ENCODE peak calls at places on chromosomes 1 and 21, in six cellular contexts. N is neuronal stem cell, S is IMR-90, D is H1, B is H9, C is trophoblast cell. Z is an unnamed sample. For H3K4me1, the result is how much of the 10 kb centered on the place peaks cover.

GRCh38 chr1:117015701-117016100 is 14.1 kb downstream of the CD101 start:
- DNase-seq in C (peak), B (no peak), S (no peak), D (no peak), N (no peak), Z (no peak)

GRCh38 chr1:24085546-24085945 is 26.4 kb downstream of the MYOM3 start:
- DNase-seq in S (peak), D (no peak), B (no peak), C (no peak), N (no peak), Z (no peak)

GRCh38 chr1:200588698-200589097 is 31.9 kb downstream of the KIF14 start:
- DNase-seq in N (no peak), B (no peak), D (no peak), S (no peak), C (no peak), Z (no peak)

GRCh38 chr1:91712981-91713841 is 172.7 kb downstream of the TGFBR3 start:
- DNase-seq in B (no peak), C (peak), N (no peak), S (peak), D (no peak), Z (peak)

GRCh38 chr1:115214098-115214497 is 124.0 kb downstream of the NGF start:
- DNase-seq in S (no peak), D (no peak), N (no peak), B (no peak), C (no peak), Z (no peak)

GRCh38 chr1:1788646-1789431 is 10.6 kb upstream of the NADK start:
- DNase-seq in B (peak), D (peak), S (peak), N (no peak), C (no peak), Z (peak)

GRCh38 chr1:222283147-222283768 is 264.6 kb downstream of the HHIPL2 start:
- DNase-seq in D (no peak), B (no peak), C (no peak), S (peak), N (no peak), Z (peak)

GRCh38 chr1:1123581-1124507 is 8.0 kb upstream of the C1orf159 start:
- DNase-seq in B (no peak), C (no peak), N (no peak), S (peak), D (no peak), Z (peak)

GRCh38 chr1:173489149-173489600 is 12.0 kb downstream of the PRDX6 start:
- DNase-seq in N (no peak), D (no peak), B (peak), C (peak), S (peak), Z (no peak)

GRCh38 chr1:226823643-226824042 is 46.8 kb upstream of the PSEN2 start:
- DNase-seq in D (no peak), S (no peak), B (no peak), N (no peak), C (no peak), Z (no peak)

GRCh38 chr1:226816585-226816984 is 53.8 kb upstream of the PSEN2 start:
- DNase-seq in N (no peak), C (no peak), D (no peak), S (peak), B (no peak), Z (peak)

GRCh38 chr1:226825037-226825745 is 45.2 kb upstream of the PSEN2 start:
- DNase-seq in B (no peak), D (no peak), C (no peak), S (no peak), N (no peak), Z (no peak)

GRCh38 chr1:226821719-226822085 is 48.7 kb upstream of the PSEN2 start:
- DNase-seq in N (no peak), B (no peak), S (peak), D (no peak), C (no peak), Z (peak)

DNA sequence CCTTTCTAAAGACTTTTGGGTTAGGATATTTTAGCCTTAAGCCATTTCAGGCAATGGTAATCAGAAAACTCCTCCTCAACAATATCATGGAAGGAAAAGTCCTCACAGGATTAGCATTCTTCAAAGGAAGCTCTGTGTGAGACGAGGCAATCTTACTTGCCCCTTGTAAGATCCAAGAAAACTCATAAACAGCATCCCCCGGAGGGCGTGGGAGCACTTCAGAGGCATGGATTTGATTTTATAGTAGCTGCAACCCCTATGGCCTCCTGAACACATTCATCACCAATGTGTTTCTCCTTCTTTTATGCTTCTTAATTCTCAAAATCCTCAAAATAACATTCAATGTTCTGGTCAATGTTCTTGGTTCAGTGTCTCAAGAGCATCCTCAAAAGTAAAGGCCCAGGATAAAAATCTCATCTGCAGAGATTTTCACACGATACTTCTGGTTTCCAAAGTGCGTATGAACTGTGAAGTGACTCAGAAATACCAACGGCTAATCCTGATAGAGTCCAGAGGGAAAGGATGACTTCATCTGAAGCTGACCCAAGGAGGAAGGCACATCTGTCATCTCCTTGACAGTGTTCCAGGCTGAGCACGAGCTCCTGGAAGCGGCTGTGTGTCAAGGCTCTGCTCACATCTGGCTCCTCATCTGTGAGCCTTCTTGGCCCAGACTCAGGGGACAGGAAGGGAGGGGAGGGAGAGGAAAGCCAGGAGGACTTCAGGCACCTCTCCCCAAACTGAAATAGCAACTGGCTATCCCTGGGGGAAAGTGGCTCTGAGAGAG is 49.3 kb upstream of the PSEN2 start:
- DNase-seq in D (no peak), N (no peak), B (no peak), C (peak), S (peak), Z (peak)
- H2AK5ac ChIP-seq in D (no peak), N (no peak), B (no peak), C (no peak), S (no peak), Z (no peak)

GRCh38 chr1:147843486-147843885 is 59.1 kb upstream of the GJA8 start:
- DNase-seq in B (no peak), S (no peak), D (no peak), C (no peak), N (no peak), Z (no peak)

GRCh38 chr1:147849097-147849873 is 53.3 kb upstream of the GJA8 start:
- DNase-seq in N (no peak), D (no peak), C (peak), B (no peak), S (peak), Z (peak)

GRCh38 chr1:147851149-147851548 is 51.4 kb upstream of the GJA8 start:
- DNase-seq in B (no peak), C (no peak), D (no peak), S (peak), N (no peak), Z (no peak)

GRCh38 chr1:147850737-147851136 is 51.9 kb upstream of the GJA8 start:
- DNase-seq in S (no peak), D (no peak), N (no peak), C (no peak), B (no peak), Z (no peak)

DNA sequence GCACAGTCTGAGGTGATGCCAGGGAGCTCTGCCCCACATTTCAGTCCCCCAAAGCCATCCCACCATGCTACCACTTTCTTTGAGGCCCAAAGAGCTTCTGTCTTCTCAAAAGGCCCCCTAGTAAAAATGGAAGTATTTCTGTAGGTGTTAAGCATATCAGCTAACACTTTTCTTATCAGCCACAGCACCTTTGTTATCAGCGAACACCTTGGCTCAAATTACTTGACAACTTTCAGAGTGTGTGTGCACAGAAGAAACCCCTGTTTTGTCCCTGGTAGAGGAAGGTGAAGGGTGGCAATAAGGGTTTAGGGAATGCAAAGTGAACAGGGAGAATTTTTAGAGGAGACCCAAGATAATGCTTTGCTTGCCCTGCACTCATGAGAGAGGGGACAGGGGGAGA is 54.8 kb upstream of the GJA8 start:
- DNase-seq in S (no peak), B (no peak), N (no peak), D (no peak), C (no peak), Z (no peak)
- H3K14ac ChIP-seq in S (no peak), B (no peak), N (no peak), D (no peak), C (no peak), Z (no peak)

GRCh38 chr1:61084560-61084991 is 2.2 kb downstream of the NFIA start:
- DNase-seq in N (no peak), D (no peak), B (no peak), C (no peak), S (no peak), Z (no peak)
- H3K4me1 ChIP-seq in N (under half), D (under half), B (under half), C (under half), S (under half), Z (under half)

GRCh38 chr21:34110594-34111202 is 37.3 kb downstream of the MRPS6 start:
- DNase-seq in N (no peak), B (no peak), D (no peak), S (no peak), C (no peak), Z (no peak)
- H2AK5ac ChIP-seq in N (no peak), B (no peak), D (no peak), S (no peak), C (no peak), Z (no peak)

GRCh38 chr1:11518016-11518670 is 39.2 kb downstream of the DISP3 start:
- DNase-seq in B (no peak), S (no peak), N (no peak), C (no peak), D (no peak), Z (no peak)
- H3K14ac ChIP-seq in B (no peak), S (no peak), N (no peak), C (no peak), D (no peak), Z (no peak)

DNA sequence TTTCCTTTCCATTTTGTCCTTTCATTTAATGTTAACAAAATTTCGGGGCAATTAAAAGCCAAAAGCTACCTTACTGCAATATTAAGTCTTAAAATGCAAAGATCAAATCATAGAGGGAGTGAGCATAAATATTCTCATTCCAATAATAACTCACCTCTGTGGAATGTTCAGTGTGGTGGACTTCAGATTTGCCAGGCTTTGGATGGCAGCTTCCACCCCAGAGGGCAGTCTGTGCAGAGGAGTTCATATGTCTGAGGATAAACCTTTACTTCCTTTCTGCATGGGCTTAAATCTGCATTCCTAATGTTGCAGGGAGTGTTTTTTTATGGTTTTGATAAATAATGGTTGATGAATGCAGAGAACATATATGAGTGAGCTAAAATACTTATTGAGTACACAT is 16.3 kb downstream of the KIAA0040 start:
- DNase-seq in N (no peak), C (no peak), D (no peak), S (no peak), B (no peak), Z (no peak)
- H3K4me1 ChIP-seq in N (under half), C (under half), D (under half), S (under half), B (under half), Z (under half)

DNA sequence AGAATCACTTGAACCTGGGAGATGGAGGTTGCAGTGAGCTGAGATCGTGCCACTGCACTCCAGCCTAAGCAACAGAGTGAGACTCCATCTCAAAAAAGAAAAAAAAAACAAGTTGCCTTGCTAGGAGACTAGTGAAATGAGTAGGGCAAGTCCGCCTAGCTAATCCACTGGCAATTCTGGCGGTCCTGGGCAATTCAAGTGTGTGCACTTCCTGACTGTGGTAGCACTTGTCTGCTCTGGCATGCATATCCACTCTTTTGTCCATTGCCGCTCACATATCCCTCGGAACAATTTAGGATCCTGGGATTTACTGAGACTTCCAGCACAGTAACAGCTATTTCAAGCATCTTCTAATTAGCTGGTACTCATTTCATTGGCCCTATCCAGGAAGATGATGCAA is 426.3 kb upstream of the ADGRL2 start:
- DNase-seq in C (no peak), D (no peak), B (no peak), N (no peak), S (no peak), Z (no peak)
- H2AK5ac ChIP-seq in C (no peak), D (no peak), B (no peak), N (no peak), S (no peak), Z (no peak)

Z was measured in mesenchymal stem cell.